ENCODE peak calls at places on chromosomes 16 and 17, in seven cellular contexts. D is activated CD4-positive, alpha-beta T cell treated with anti-CD3 and anti-CD28 coated beads, Interleukin-2, amount 50 U/mL, for 1 hour; E is NCI-H510A; Z is iPS DF 19.7; U is SW480; C is activated CD8-positive, alpha-beta memory T cell treated with anti-CD3 and anti-CD28 coated beads, Interleukin-2, amount 50 U/mL, for 4 hours; V is kidney tubule cell. K is an unnamed sample.

GRCh38 chr17:50916026-50916707 is 50.0 kb upstream of the TOB1 start:
- DNase-seq in Z (no peak), U (no peak), C (no peak), V (peak), E (no peak), D (no peak), K (no peak)

GRCh38 chr16:28304214-28304613 is 11.9 kb downstream of the SBK1 start:
- DNase-seq in Z (no peak), C (no peak), U (no peak), D (no peak), E (no peak), V (peak), K (no peak)

GRCh38 chr17:75454193-75454592 is 2.2 kb upstream of the TMEM94 start:
- DNase-seq in V (peak), D (no peak), C (no peak), U (peak), Z (no peak), E (no peak), K (no peak)

GRCh38 chr16:48188449-48189102 is 32.8 kb upstream of the ABCC12 start:
- DNase-seq in E (no peak), V (peak), D (no peak), Z (no peak), U (peak), C (no peak), K (no peak)

GRCh38 chr17:32943647-32944191 is 15.8 kb downstream of the TMEM98 start:
- DNase-seq in C (no peak), Z (no peak), U (no peak), E (no peak), D (no peak), V (peak), K (no peak)

GRCh38 chr17:68424861-68425260 is 32.4 kb downstream of the WIPI1 start:
- DNase-seq in D (no peak), Z (no peak), C (no peak), V (no peak), U (no peak), E (peak), K (peak)

GRCh38 chr17:75625813-75626486 is 7.3 kb upstream of the SMIM5 start:
- DNase-seq in E (no peak), D (peak), V (peak), U (peak), Z (no peak), C (no peak), K (no peak)

GRCh38 chr17:55056530-55056929 is 88.0 kb downstream of the STXBP4 start:
- DNase-seq in C (no peak), Z (no peak), E (peak), U (no peak), V (no peak), D (no peak), K (peak)

GRCh38 chr17:17077101-17077500 is 34.8 kb downstream of the MPRIP start:
- DNase-seq in Z (no peak), C (no peak), U (no peak), V (no peak), D (no peak), E (no peak), K (no peak)

GRCh38 chr17:45231481-45232116 is 9.9 kb downstream of the FMNL1 start:
- DNase-seq in U (peak), C (no peak), V (peak), E (no peak), Z (no peak), D (no peak), K (no peak)